ENCODE peak calls at places on chromosomes 1 and 21, in four cellular contexts. K is HepG2, E is H1, W is K562. C is an unnamed sample.

GRCh38 chr21:24110846-24111245 is 1496.4 kb downstream of the MRPL39 start:
- DNase-seq in E (no peak), W (no peak), K (no peak), C (no peak)

GRCh38 chr21:25717491-25718139 is 17.1 kb downstream of the ATP5PF start:
- DNase-seq in E (no peak), W (peak), K (no peak), C (no peak)

GRCh38 chr1:58573705-58574591 is 3.1 kb downstream of the TACSTD2 start:
- DNase-seq in W (no peak), K (peak), E (peak), C (no peak)

GRCh38 chr1:17670587-17671313 is 84.4 kb upstream of the ACTL8 start:
- DNase-seq in E (no peak), K (no peak), W (no peak), C (no peak)

GRCh38 chr1:2968471-2968881 is 52.8 kb upstream of the ACTRT2 start:
- DNase-seq in K (peak), W (no peak), E (no peak), C (no peak)

GRCh38 chr1:234746798-234747196 is 136.8 kb upstream of the IRF2BP2 start:
- DNase-seq in E (no peak), K (no peak), W (no peak), C (peak)

GRCh38 chr1:180698580-180698979 is 66.8 kb downstream of the XPR1 start:
- DNase-seq in E (no peak), K (no peak), W (no peak), C (no peak)

GRCh38 chr1:160777486-160778089 is 18.4 kb upstream of the LY9 start:
- DNase-seq in W (peak), K (peak), E (peak), C (peak)

GRCh38 chr1:1001631-1002300 is 1.9 kb upstream of the HES4 start:
- DNase-seq in W (peak), K (peak), E (peak), C (peak)

GRCh38 chr1:43844114-43844513 is 89.5 kb upstream of the ARTN start:
- DNase-seq in W (no peak), E (no peak), K (no peak), C (no peak)

GRCh38 chr1:205052689-205053088 is 9.7 kb downstream of the CNTN2 start:
- DNase-seq in K (no peak), E (no peak), W (no peak), C (no peak)

GRCh38 chr1:53562256-53562982 is 103.2 kb downstream of the DMRTB1 start:
- DNase-seq in W (no peak), K (no peak), E (no peak), C (no peak)

GRCh38 chr1:24318988-24319863 is at the start of gene GRHL3:
- DNase-seq in K (no peak), W (no peak), E (peak), C (peak)

GRCh38 chr21:35053356-35054096 is 4.4 kb upstream of the RUNX1 start:
- DNase-seq in W (no peak), E (no peak), K (peak), C (no peak)

GRCh38 chr1:155042789-155043188 is 8.3 kb upstream of the ADAM15 start:
- DNase-seq in W (no peak), K (no peak), E (no peak), C (no peak)

GRCh38 chr1:111563619-111564018 is 56.0 kb upstream of the RAP1A start:
- DNase-seq in W (no peak), E (no peak), K (no peak), C (peak)

GRCh38 chr1:150235436-150235851 is 468 bp downstream of the ANP32E start:
- DNase-seq in E (no peak), W (peak), K (no peak), C (no peak)

GRCh38 chr1:150234309-150234646 is 1.6 kb downstream of the ANP32E start:
- DNase-seq in K (no peak), E (no peak), W (no peak), C (no peak)

GRCh38 chr1:150235852-150236613 is at the start of gene ANP32E:
- DNase-seq in K (peak), W (peak), E (peak), C (peak)

GRCh38 chr1:150234647-150235435 is 1.1 kb downstream of the ANP32E start:
- DNase-seq in W (peak), K (peak), E (peak), C (peak)

GRCh38 chr1:150233359-150234308 is 2.3 kb downstream of the ANP32E start:
- DNase-seq in K (no peak), W (no peak), E (peak), C (no peak)
- TF ChIP-seq YY1 in K (no peak), W (no peak), E (no peak), C (no peak)

DNA sequence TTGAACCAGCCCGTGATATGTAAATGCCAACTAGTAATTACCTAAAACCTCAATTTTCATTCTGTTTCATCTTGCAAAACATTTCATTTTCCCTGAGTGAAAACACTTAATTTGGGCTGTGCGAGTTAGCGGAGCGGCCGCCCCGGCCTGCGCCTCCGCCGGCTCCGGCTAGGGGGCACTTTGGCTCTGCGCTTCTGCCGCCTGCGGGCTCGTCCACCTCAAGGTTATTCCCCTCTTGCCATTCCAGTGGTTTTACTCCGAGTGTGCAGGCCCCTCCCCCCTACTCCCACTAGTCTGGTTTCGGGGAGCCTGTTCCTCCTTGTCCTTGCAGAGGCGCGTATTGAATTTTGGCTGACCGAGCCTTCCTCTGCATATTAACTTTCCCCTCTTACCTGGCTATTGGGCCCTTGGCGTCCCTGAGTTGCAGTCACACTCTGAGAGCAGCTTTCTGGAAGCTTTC is 55.6 kb downstream of the PEX14 start:
- DNase-seq in W (peak), K (no peak), E (peak), C (no peak)
- TF ChIP-seq FOSL1 in W (no peak), K (no peak), E (no peak), C (no peak)

DNA sequence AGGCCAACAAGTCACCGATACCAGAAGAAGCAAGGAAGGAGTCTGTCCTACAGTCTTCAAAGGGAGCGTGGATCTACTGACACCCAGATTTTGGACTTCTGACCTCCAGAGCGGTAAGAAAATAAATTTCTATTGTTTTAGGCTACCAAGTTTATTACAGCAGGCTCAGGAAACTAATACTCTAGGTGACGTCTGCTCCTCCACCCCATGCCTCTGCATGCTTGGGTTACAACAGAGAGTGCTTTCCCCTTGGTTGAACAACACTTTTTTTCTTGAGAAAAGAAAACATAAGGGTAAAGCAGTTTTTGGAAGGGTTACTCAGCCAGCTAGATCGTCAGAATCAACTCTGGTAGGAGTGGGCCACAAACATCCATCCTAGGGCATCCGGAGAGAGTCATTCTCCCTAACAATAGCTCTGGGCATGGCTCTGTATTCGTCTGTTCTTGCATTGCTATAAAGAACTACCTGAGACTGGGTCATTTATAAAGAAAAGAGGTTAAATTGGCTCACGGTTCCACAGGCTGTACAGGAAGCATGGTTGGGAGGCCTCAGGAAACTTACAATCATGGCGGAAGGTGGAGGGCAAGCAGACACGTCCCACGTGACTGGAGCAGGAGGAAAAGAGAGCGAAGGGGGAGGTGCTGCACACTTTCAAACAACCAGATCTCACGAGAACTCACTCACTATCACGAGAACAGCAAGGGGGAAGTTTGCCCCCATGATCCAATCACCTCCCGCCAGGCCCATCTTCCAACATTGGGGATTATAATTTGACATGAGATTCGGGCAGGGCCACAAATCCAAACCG is 22.2 kb upstream of the DNAJC11 start:
- DNase-seq in E (no peak), K (peak), W (no peak), C (no peak)
- TF ChIP-seq YY1 in E (no peak), K (no peak), W (peak), C (no peak)

DNA sequence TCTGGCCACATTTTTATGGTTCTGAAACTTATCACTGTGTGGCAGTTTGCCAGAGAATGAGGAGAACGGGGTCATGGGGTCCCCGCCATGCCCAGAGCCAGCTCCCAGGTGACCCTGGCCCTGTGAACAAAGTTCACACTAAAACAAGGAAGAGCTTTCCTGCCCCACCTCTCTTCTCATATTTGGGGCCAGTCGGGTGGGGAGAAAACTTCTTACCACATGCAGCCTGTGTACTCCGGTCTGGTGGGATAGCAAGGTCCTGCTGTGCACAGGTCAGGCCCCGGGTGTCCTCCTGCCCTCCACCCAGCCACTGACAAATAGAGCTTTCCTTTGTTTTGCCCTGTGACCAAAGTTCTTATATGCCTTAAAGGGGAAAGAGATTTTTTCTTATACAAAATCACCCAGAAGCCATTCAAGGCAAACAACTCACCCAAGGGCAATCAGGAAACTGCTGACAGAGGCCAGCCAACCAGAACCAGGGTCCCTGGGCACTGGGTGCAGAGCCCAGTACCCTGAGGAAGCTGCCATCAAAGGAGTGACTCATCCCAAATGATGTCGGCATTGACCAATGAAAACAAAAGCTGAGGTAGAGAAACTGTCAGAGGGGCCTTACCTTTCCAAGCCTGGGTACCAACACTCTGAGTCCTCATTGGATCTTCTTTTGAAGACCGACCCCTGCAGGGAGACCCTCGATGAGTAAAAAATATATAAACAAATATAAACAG is 53.6 kb downstream of the OLIG1 start:
- DNase-seq in W (no peak), E (no peak), K (peak), C (no peak)
- TF ChIP-seq FOSL1 in W (no peak), E (no peak), K (no peak), C (no peak)

DNA sequence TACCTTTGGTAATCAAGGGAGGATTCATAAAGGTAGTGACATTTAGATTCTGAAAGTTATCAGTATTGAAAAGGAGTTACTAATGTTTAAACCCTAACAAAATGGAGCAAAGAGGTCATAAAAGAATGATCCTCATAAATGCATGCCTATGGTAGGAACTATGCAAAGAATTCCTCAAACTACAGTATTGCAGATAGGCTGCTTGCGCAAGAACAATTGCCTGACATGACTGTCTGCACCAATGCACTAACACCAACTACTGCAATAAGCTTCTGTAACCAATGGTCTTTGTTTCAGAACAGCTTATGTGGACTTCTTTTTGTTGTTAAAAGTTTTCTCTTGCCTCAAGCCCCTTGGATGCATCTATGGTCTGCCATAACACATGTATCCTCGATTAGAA is 597.3 kb upstream of the ADGRL4 start:
- DNase-seq in E (no peak), K (no peak), W (no peak), C (no peak)
- TF ChIP-seq YY1 in E (no peak), K (no peak), W (no peak), C (no peak)

DNA sequence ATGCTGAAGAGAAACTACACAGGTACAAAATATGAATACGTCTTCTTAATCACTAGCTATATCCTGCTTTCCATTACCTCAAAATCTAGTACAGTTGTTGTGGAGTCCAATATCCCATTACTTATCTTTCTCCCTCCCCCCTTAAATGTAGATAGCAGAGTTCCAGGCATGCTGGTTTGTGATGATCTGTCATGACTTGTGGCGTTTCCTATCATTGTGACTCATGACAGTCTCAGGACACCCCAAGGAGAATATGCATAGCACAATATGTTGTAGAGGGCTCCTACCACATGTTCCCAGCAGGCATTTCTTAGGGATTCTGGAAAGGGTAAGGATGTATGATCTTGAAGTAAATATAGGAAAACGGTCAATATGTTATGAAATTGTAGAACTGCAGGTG is 206.9 kb downstream of the USH2A start:
- DNase-seq in E (no peak), W (no peak), K (no peak), C (no peak)
- TF ChIP-seq FOSL1 in E (no peak), W (no peak), K (no peak), C (no peak)

GRCh38 chr1:88847618-88848017 is 43.7 kb downstream of the GTF2B start:
- DNase-seq in K (no peak), E (no peak), W (no peak), C (no peak)

GRCh38 chr1:88855986-88856385 is 35.4 kb downstream of the GTF2B start:
- DNase-seq in K (no peak), W (no peak), E (no peak), C (no peak)

DNA sequence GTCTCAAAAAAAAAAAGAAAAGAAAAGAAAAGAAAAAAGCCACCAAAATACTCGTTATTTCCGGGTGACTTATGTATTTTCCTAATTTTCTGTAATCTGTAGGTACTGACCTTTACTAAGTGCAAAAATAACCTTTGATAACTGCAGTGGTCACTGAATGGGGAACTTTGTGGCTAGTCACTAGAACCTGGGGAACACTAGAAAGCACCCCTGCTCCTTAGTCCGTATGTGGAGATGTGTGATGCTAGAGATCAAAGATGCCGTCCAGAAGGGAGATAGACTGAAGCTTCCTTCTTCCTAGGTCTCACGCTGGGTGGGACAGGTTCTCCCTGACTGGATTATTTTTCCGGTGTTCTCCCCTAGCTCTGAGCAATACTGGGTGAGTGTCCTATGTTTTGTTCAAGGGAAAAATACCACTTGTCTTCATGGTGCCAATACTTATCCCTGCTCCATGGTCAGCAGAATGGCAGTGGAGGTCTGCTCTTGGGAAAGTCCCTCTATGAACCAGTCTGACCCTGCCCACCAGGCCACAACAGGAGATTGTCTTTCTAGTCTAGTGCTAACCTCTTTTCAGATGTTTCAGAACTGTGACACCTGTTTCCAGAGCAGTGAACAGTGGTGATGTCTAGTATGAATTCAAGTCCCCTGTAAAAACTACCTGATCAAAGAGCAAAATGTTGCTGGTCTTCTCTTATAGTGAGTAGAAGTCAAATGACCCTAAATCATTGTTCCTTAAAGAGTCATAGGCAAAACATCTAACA is 39.9 kb downstream of the GTF2B start:
- DNase-seq in E (no peak), K (no peak), W (no peak), C (no peak)
- TF ChIP-seq YY1 in E (no peak), K (no peak), W (no peak), C (no peak)

GRCh38 chr1:14679027-14679688 is 80.7 kb downstream of the KAZN start:
- DNase-seq in W (no peak), E (no peak), K (no peak), C (no peak)

GRCh38 chr1:14676400-14676799 is 77.9 kb downstream of the KAZN start:
- DNase-seq in W (no peak), E (no peak), K (no peak), C (no peak)

GRCh38 chr1:14678011-14678638 is 79.6 kb downstream of the KAZN start:
- DNase-seq in W (no peak), E (no peak), K (no peak), C (no peak)

GRCh38 chr1:14674030-14674429 is 75.5 kb downstream of the KAZN start:
- DNase-seq in K (no peak), E (no peak), W (no peak), C (no peak)

GRCh38 chr1:14677291-14677690 is 78.8 kb downstream of the KAZN start:
- DNase-seq in W (no peak), K (no peak), E (no peak), C (no peak)
- TF ChIP-seq FOSL1 in W (no peak), K (no peak), E (no peak), C (no peak)

GRCh38 chr1:12657060-12657866 is 13.4 kb downstream of the AADACL4 start:
- DNase-seq in K (no peak), W (peak), E (no peak), C (no peak)

GRCh38 chr1:12654004-12654567 is 10.2 kb downstream of the AADACL4 start:
- DNase-seq in W (no peak), K (no peak), E (no peak), C (no peak)

GRCh38 chr1:12658531-12659453 is 14.9 kb downstream of the AADACL4 start:
- DNase-seq in K (peak), E (peak), W (peak), C (peak)

GRCh38 chr1:12654657-12655056 is 10.8 kb downstream of the AADACL4 start:
- DNase-seq in W (no peak), E (no peak), K (peak), C (no peak)

DNA sequence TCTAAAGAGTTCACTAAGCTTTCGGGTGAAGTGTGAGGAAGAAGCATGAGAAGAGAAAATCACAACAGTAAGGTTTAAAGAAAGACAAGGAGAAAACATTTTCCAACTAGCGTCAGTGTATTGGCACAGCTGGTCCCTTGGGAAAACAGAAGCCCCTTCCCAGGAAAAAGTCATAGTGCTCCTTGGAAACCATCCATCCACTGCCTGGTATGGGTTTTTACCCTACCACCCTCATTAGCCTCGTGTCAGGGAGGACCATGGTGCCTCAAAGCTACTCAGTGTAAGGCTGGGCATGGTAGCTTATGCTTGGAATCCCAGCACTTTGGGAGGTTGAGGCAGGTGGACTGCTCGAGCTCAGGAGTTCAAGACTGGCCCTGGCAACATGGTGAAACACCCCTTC is 12.7 kb downstream of the AADACL4 start:
- DNase-seq in E (no peak), W (no peak), K (no peak), C (no peak)
- TF ChIP-seq YY1 in E (no peak), W (no peak), K (no peak), C (no peak)